ENCODE peak calls at places on chromosomes 13 and 19, in four cellular contexts. X is left lung; Y is lower lobe of right lung; F is CD8-positive, alpha-beta T cell. Q is an unnamed sample.
A peak's percentile ranks its signal among the peaks of the same experiment; 100 is the strongest.

GRCh38 chr13:42396501-42396900 is 124.5 kb downstream of the AKAP11 start:
- DNase-seq in F (no peak), X (no peak), Y (no peak), Q (peak; percentile 39)

GRCh38 chr19:46860846-46861690 is at the start of gene ARHGAP35:
- DNase-seq in Y (peak; percentile 66), F (peak; percentile 58), X (peak; percentile 82), Q (peak; percentile 91)

GRCh38 chr19:13212759-13213330 is 62.6 kb downstream of the IER2 start:
- DNase-seq in Y (peak; percentile 81), F (peak; percentile 38), X (peak; percentile 94), Q (peak; percentile 65)

GRCh38 chr13:90918551-90918950 is 428.9 kb upstream of the MIR17HG start:
- DNase-seq in F (no peak), X (no peak), Y (no peak), Q (no peak)

GRCh38 chr19:31338069-31338767 is 11.0 kb downstream of the TSHZ3 start:
- DNase-seq in F (no peak), Y (no peak), X (no peak), Q (peak; percentile 10)

GRCh38 chr13:81381560-81381959 is 1040.6 kb upstream of the SPRY2 start:
- DNase-seq in F (no peak), X (no peak), Y (no peak), Q (no peak)

GRCh38 chr13:110472904-110473563 is 88.5 kb downstream of the RAB20 start:
- DNase-seq in X (peak; percentile 71), Y (peak; percentile 44), F (no peak), Q (no peak)

GRCh38 chr19:28687296-28687695 is 525.7 kb downstream of the UQCRFS1 start:
- DNase-seq in Y (no peak), X (no peak), F (no peak), Q (no peak)

GRCh38 chr19:38837656-38838121 is 6.1 kb upstream of the ECH1 start:
- DNase-seq in Y (no peak), F (no peak), X (no peak), Q (no peak)

GRCh38 chr19:10335149-10336053 is 2.1 kb upstream of the RAVER1 start:
- DNase-seq in F (no peak), X (no peak), Y (no peak), Q (no peak)
- H3K4me3 ChIP-seq in F (no peak overlapping the region), X (no peak overlapping the region), Y (peak overlapping the region; percentile 80), Q (no peak overlapping the region)

GRCh38 chr13:22137361-22138050 is 466.6 kb downstream of the FGF9 start:
- DNase-seq in X (no peak), F (no peak), Y (no peak), Q (no peak)
- H3K9me3 ChIP-seq in X (no peaks in the 10 kb centered on the region), F (no peaks in the 10 kb centered on the region), Y (no peaks in the 10 kb centered on the region), Q (no peaks in the 10 kb centered on the region)

DNA sequence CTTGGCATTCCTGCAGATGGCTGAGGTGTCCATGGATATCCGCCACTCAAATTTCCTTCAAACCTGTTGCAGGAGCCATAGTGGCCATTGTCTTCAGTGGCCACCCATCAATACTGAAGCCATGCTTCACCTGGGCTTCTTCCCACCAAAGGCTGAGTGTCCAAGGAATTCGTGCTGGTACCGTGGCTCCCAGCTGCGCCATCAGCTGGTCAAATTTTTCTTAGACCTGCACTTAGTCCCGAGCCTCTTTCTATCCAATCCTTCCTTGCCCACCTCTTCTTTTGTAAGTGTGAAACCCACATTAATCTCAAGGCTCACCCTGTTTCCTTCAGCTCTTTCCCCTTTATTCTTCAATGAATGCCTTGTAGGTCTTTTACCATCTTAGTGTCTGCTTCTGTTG is 152.1 kb downstream of the PCDH9 start:
- DNase-seq in F (no peak), Y (no peak), X (no peak), Q (no peak)
- H3K4me3 ChIP-seq in F (no peak overlapping the region), Y (no peak overlapping the region), X (no peak overlapping the region), Q (no peak overlapping the region)

GRCh38 chr13:107422421-107422820 is 792.9 kb downstream of the LIG4 start:
- DNase-seq in X (no peak), F (no peak), Y (no peak), Q (no peak)
- H3K9me3 ChIP-seq in X (no peaks in the 10 kb centered on the region), F (no peaks in the 10 kb centered on the region), Y (no peaks in the 10 kb centered on the region), Q (no peaks in the 10 kb centered on the region)

GRCh38 chr19:48715276-48715675 is 4.2 kb downstream of the MAMSTR start:
- DNase-seq in Y (peak; percentile 49), X (no peak), F (no peak), Q (no peak)
- H3K4me3 ChIP-seq in Y (peak overlapping the region; percentile 81), X (peak overlapping the region; percentile 68), F (no peak overlapping the region), Q (no peak overlapping the region)